ENCODE peak calls at places on chromosomes 5 and 9, in eight cellular contexts. Y is ascending aorta; F is heart left ventricle; Q is CD4-positive, alpha-beta T cell; A is heart right ventricle; V is cardiac fibroblast; T is glutamatergic neuron; J is left ventricle myocardium inferior. D is an unnamed sample.

GRCh38 chr9:97855486-97855875 is 2.5 kb downstream of the FOXE1 start:
- DNase-seq in T (no peak), A (no peak), V (no peak), Y (no peak), J (no peak), Q (no peak), F (no peak), D (no peak)

GRCh38 chr5:117201016-117201415 is 626.4 kb upstream of the SEMA6A start:
- DNase-seq in F (no peak), V (peak), T (no peak), A (no peak), Y (no peak), Q (no peak), J (no peak), D (no peak)

GRCh38 chr5:13831236-13831810 is 113.2 kb downstream of the DNAH5 start:
- DNase-seq in Q (no peak), F (no peak), J (no peak), A (no peak), Y (no peak), T (no peak), V (peak), D (no peak)

GRCh38 chr5:137954131-137954879 is 65.0 kb downstream of the PKD2L2 start:
- DNase-seq in F (peak), T (no peak), A (no peak), Y (no peak), V (peak), J (no peak), Q (no peak), D (no peak)

GRCh38 chr9:121354141-121354540 is 15.9 kb downstream of the STOM start:
- DNase-seq in J (no peak), V (no peak), T (no peak), F (peak), Y (no peak), Q (no peak), A (peak), D (no peak)

GRCh38 chr5:116229131-116229530 is 144.3 kb downstream of the COMMD10 start:
- DNase-seq in A (no peak), T (no peak), Y (no peak), J (no peak), V (no peak), F (no peak), Q (no peak), D (no peak)

GRCh38 chr9:19939890-19940289 is 151.1 kb upstream of the SLC24A2 start:
- DNase-seq in Q (no peak), J (no peak), V (no peak), F (no peak), Y (no peak), A (no peak), T (no peak), D (no peak)

GRCh38 chr5:150656191-150657132 is 4.6 kb upstream of the MYOZ3 start:
- DNase-seq in V (peak), F (peak), A (peak), Q (peak), T (peak), Y (no peak), J (peak), D (peak)

GRCh38 chr5:38866362-38867070 is 20.7 kb downstream of the OSMR start:
- DNase-seq in Q (no peak), V (peak), F (no peak), T (no peak), Y (no peak), J (no peak), A (no peak), D (no peak)

GRCh38 chr9:17578911-17579793 is at the start of gene SH3GL2:
- DNase-seq in Q (no peak), A (no peak), V (peak), F (peak), Y (no peak), T (peak), J (peak), D (peak)

GRCh38 chr9:129118799-129119198 is 7.6 kb downstream of the PTPA start:
- DNase-seq in J (no peak), T (no peak), Q (no peak), A (no peak), F (no peak), Y (no peak), V (no peak), D (no peak)

GRCh38 chr9:37200572-37201005 is 80.2 kb downstream of the ZCCHC7 start:
- DNase-seq in A (no peak), Y (no peak), J (no peak), Q (no peak), T (no peak), V (peak), F (no peak), D (no peak)

GRCh38 chr5:120293796-120294195 is 170.3 kb upstream of the PRR16 start:
- DNase-seq in A (no peak), Q (no peak), F (no peak), Y (no peak), T (no peak), J (no peak), V (peak), D (no peak)

GRCh38 chr5:57438162-57438561 is 44.4 kb downstream of the ACTBL2 start:
- DNase-seq in T (no peak), F (no peak), J (no peak), Y (no peak), A (no peak), Q (no peak), V (peak), D (no peak)

GRCh38 chr9:126705767-126706697 is 92.3 kb downstream of the LMX1B start:
- DNase-seq in F (no peak), Q (peak), Y (no peak), T (peak), J (peak), A (peak), V (peak), D (no peak)

GRCh38 chr9:11500780-11501179 is 888.0 kb upstream of the PTPRD start:
- DNase-seq in A (no peak), F (no peak), V (no peak), J (no peak), Y (no peak), Q (no peak), T (no peak), D (no peak)

GRCh38 chr5:54703091-54703490 is 185.5 kb downstream of the SNX18 start:
- DNase-seq in Y (no peak), T (no peak), F (peak), J (peak), A (peak), V (peak), Q (no peak), D (no peak)

GRCh38 chr9:133677126-133678010 is 41.2 kb downstream of the DBH start:
- DNase-seq in F (no peak), Q (peak), T (peak), V (no peak), Y (no peak), A (no peak), J (peak), D (no peak)

GRCh38 chr9:114448706-114449105 is 56.6 kb downstream of the WHRN start:
- DNase-seq in A (no peak), Y (no peak), T (no peak), V (peak), Q (no peak), J (no peak), F (no peak), D (no peak)

GRCh38 chr9:83956288-83957028 is 23.6 kb downstream of the HNRNPK start:
- DNase-seq in A (peak), J (peak), Q (peak), V (peak), T (peak), Y (no peak), F (peak), D (peak)

GRCh38 chr5:116763987-116764866 is 189.6 kb upstream of the SEMA6A start:
- DNase-seq in J (no peak), A (no peak), V (no peak), Q (no peak), F (no peak), Y (no peak), T (no peak), D (no peak)

DNA sequence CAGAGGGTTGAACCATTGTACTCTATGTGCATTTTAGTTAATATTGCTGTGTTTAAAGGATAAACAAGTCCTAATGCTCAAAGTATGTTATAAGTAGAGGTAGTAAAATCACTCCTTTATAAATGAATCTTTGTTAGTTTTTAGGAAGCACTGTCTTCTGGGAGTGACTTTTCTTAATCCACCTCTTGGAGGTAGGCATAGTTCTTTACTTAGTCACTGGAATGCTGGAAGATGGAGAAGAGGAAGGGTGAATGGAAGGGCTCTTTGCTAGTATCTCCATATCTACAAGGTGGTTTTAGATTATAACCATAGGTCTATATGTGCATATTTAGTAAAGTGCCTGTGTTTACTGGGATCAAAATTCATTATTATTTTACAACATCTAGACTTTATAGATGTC is 332.5 kb downstream of the NPR3 start:
- DNase-seq in J (no peak), V (no peak), T (no peak), Y (no peak), A (no peak), Q (no peak), F (no peak), D (no peak)
- TF ChIP-seq CTCF in J (no peak), V (no peak), T (no peak), Y (no peak), A (no peak), Q (no peak), F (no peak), D (no peak)

GRCh38 chr5:82494942-82495341 is 216.8 kb upstream of the RPS23 start:
- DNase-seq in F (no peak), T (no peak), Q (no peak), V (peak), A (no peak), Y (no peak), J (no peak), D (no peak)
- TF ChIP-seq CTCF in F (peak), T (peak), Q (no peak), V (no peak), A (peak), Y (no peak), J (peak), D (peak)

GRCh38 chr5:79878721-79879336 is 112.2 kb downstream of the MTX3 start:
- DNase-seq in Y (no peak), A (no peak), T (peak), J (no peak), V (no peak), Q (no peak), F (no peak), D (no peak)
- TF ChIP-seq CTCF in Y (no peak), A (peak), T (peak), J (peak), V (peak), Q (no peak), F (peak), D (peak)

DNA sequence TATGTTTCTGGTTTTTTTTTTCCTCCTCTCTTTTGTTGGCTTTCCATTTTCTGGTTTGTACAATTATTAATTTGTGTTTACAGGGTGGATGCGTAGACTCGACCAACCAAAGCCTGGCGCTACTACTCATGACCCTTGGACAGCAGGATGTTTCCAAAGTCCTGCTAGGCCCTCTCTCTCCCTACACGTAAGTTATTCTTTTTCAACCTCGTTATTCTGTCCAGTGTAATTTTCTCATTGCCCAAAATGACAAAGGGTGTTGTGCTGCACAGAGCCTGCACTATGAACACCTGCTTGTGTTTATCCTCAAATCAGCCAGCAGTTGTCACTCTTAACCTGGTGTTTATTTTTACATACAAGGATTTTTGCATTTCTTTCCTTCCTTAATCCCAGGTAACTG is 56.6 kb downstream of the RCL1 start:
- DNase-seq in Y (no peak), J (no peak), V (no peak), F (no peak), A (no peak), Q (no peak), T (no peak), D (no peak)
- TF ChIP-seq CTCF in Y (no peak), J (peak), V (no peak), F (no peak), A (peak), Q (no peak), T (no peak), D (no peak)

GRCh38 chr9:82548030-82548429 is 514.9 kb downstream of the RASEF start:
- DNase-seq in J (no peak), V (no peak), Y (no peak), Q (no peak), T (no peak), F (no peak), A (no peak), D (no peak)

GRCh38 chr9:82546131-82546530 is 516.8 kb downstream of the RASEF start:
- DNase-seq in J (no peak), T (no peak), V (no peak), Q (no peak), F (no peak), Y (no peak), A (no peak), D (no peak)

GRCh38 chr9:82553654-82554366 is 509.1 kb downstream of the RASEF start:
- DNase-seq in Y (no peak), Q (no peak), V (no peak), T (no peak), A (no peak), F (no peak), J (no peak), D (no peak)

GRCh38 chr9:82552784-82553183 is 510.2 kb downstream of the RASEF start:
- DNase-seq in J (no peak), Y (no peak), A (no peak), Q (no peak), V (no peak), F (no peak), T (no peak), D (no peak)

GRCh38 chr9:82549174-82549821 is 513.6 kb downstream of the RASEF start:
- DNase-seq in A (no peak), F (no peak), T (no peak), Y (no peak), V (no peak), J (no peak), Q (no peak), D (no peak)
- TF ChIP-seq CTCF in A (no peak), F (no peak), T (no peak), Y (no peak), V (no peak), J (no peak), Q (no peak), D (peak)

GRCh38 chr5:173614591-173614990 is 1.9 kb downstream of the BOD1 start:
- DNase-seq in A (no peak), Q (no peak), T (no peak), F (no peak), V (no peak), Y (no peak), J (no peak), D (no peak)

GRCh38 chr5:173616577-173617118 is at the start of gene BOD1:
- DNase-seq in V (peak), F (peak), Q (peak), A (peak), T (peak), J (peak), Y (peak), D (peak)

GRCh38 chr5:173613433-173614144 is 2.9 kb downstream of the BOD1 start:
- DNase-seq in A (no peak), J (no peak), V (no peak), Y (no peak), Q (no peak), F (no peak), T (no peak), D (no peak)

GRCh38 chr5:173618927-173619519 is 2.6 kb upstream of the BOD1 start:
- DNase-seq in T (no peak), Q (peak), J (no peak), A (no peak), Y (no peak), F (no peak), V (peak), D (peak)

GRCh38 chr5:173615884-173616576 is 420 bp downstream of the BOD1 start:
- DNase-seq in F (peak), Y (no peak), J (peak), A (peak), V (peak), Q (peak), T (peak), D (no peak)
- TF ChIP-seq CTCF in F (peak), Y (peak), J (peak), A (peak), V (peak), Q (peak), T (peak), D (peak)

GRCh38 chr5:180116441-180117377 is 45.1 kb upstream of the RNF130 start:
- DNase-seq in A (peak), F (no peak), V (no peak), J (no peak), Q (no peak), T (peak), Y (no peak), D (no peak)
- TF ChIP-seq CTCF in A (no peak), F (no peak), V (no peak), J (no peak), Q (no peak), T (no peak), Y (no peak), D (no peak)

DNA sequence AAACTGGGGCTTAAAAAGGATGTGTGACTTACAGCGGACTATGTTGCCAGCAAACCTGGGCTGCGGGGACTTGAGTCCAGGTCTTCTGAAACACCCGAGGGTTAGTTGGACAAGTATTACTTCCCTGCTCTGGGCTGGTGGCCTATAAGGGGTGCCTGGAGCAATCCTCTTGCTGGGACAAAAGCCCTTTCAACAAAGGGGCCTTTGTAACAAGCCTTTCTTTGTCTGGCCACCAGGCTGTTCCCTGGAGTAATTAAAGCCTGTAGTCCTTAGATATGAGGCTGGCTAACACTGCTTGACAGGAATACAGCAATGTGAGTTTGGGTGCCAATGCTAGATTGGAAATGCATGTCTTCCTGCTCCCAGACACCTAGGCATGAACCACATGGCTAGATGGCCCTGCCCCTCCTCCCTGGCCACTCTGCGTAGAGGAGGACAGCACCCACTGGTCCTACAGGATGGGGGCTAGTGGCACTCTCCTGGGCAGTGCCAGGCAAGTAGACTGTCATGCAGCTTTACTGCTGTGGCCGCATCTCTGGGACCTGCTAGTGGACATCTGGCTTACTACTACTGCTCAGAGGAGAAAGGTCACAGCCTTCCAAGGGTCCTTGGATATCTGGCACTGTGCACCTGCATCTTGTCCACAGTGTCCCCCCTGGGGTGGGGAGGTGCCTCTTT is 343.1 kb downstream of the ZSWIM6 start:
- DNase-seq in V (no peak), J (no peak), F (no peak), A (no peak), T (no peak), Q (no peak), Y (no peak), D (no peak)
- TF ChIP-seq CTCF in V (no peak), J (no peak), F (no peak), A (no peak), T (no peak), Q (no peak), Y (no peak), D (no peak)